ENCODE peak calls at places on chromosomes 4 and X, in five cellular contexts. N, I, W, B and G are unnamed samples.

GRCh38 chr4:153083447-153083921 is 120.8 kb upstream of the TRIM2 start:
- DNase-seq in N (peak), I (peak), W (peak), B (peak), G (peak)

GRCh38 chr4:73251384-73251783 is 7.2 kb downstream of the ANKRD17 start:
- DNase-seq in N (no peak), I (no peak), W (no peak), B (no peak), G (peak)

GRCh38 chr4:43339435-43339834 is 446.9 kb downstream of the GRXCR1 start:
- DNase-seq in N (no peak), I (peak), W (no peak), B (no peak), G (no peak)

GRCh38 chr4:2807571-2807970 is 14.7 kb downstream of the SH3BP2 start:
- DNase-seq in N (no peak), I (no peak), W (no peak), B (no peak), G (no peak)

GRCh38 chrX:68416592-68416991 is 16.7 kb downstream of the OPHN1 start:
- DNase-seq in N (no peak), I (no peak), W (no peak), B (no peak), G (no peak)

GRCh38 chr4:1910643-1911042 is 39.5 kb downstream of the NSD2 start:
- DNase-seq in N (peak), I (peak), W (peak), B (peak), G (peak)

GRCh38 chr4:174545268-174545667 is 23.0 kb upstream of the HPGD start:
- DNase-seq in N (no peak), I (no peak), W (no peak), B (no peak), G (no peak)

GRCh38 chr4:80043534-80043933 is 29.5 kb downstream of the ANTXR2 start:
- DNase-seq in N (no peak), I (peak), W (no peak), B (no peak), G (no peak)

GRCh38 chrX:154408659-154409221 is 314 bp downstream of the DNASE1L1 start:
- DNase-seq in N (no peak), I (no peak), W (no peak), B (no peak), G (no peak)
- H2BK120ac ChIP-seq in N (no peak), I (peak), W (no peak), B (no peak), G (no peak)

GRCh38 chr4:150117629-150118028 is 39.4 kb downstream of the DCLK2 start:
- DNase-seq in N (no peak), I (peak), W (no peak), B (no peak), G (no peak)
- H2BK120ac ChIP-seq in N (no peak), I (peak), W (no peak), B (no peak), G (no peak)

GRCh38 chr4:108833041-108833440 is 70.2 kb upstream of the ETNPPL start:
- DNase-seq in N (no peak), I (peak), W (no peak), B (no peak), G (no peak)

GRCh38 chr4:108829981-108830492 is 67.2 kb upstream of the ETNPPL start:
- DNase-seq in N (no peak), I (no peak), W (no peak), B (no peak), G (no peak)

GRCh38 chr4:108830509-108831244 is 67.8 kb upstream of the ETNPPL start:
- DNase-seq in N (no peak), I (peak), W (no peak), B (no peak), G (peak)

GRCh38 chr4:108834787-108835384 is 72.0 kb upstream of the ETNPPL start:
- DNase-seq in N (peak), I (peak), W (no peak), B (no peak), G (peak)

DNA sequence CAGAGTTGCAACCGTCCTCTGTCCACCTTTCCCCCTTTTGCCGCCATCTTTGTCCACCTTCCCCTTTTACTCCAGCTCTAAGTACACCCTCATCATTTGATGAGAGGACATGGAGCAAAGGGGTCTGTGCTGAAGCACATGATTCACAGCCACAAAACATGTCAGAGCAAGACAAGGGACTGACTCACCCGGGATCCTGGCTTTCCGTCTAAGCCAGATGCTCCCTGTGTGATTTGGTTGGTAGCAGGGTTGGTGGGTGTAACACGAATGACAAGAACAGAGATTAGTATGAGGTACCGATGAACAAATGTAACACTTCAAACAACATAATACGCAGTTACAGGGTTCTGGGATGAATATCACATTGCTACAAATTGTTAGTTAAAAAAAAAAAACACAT is 71.3 kb upstream of the ETNPPL start:
- DNase-seq in N (no peak), I (peak), W (no peak), B (no peak), G (no peak)
- H2BK120ac ChIP-seq in N (no peak), I (peak), W (no peak), B (no peak), G (no peak)

GRCh38 chr4:157806176-157806575 is 366.6 kb downstream of the GASK1B start:
- DNase-seq in N (no peak), I (no peak), W (no peak), B (no peak), G (no peak)

GRCh38 chr4:157808796-157809408 is 363.9 kb downstream of the GASK1B start:
- DNase-seq in N (no peak), I (no peak), W (no peak), B (no peak), G (no peak)

GRCh38 chr4:157804986-157805385 is 367.8 kb downstream of the GASK1B start:
- DNase-seq in N (no peak), I (no peak), W (no peak), B (no peak), G (peak)

GRCh38 chr4:157804169-157804543 is 368.7 kb downstream of the GASK1B start:
- DNase-seq in N (no peak), I (no peak), W (no peak), B (no peak), G (no peak)

DNA sequence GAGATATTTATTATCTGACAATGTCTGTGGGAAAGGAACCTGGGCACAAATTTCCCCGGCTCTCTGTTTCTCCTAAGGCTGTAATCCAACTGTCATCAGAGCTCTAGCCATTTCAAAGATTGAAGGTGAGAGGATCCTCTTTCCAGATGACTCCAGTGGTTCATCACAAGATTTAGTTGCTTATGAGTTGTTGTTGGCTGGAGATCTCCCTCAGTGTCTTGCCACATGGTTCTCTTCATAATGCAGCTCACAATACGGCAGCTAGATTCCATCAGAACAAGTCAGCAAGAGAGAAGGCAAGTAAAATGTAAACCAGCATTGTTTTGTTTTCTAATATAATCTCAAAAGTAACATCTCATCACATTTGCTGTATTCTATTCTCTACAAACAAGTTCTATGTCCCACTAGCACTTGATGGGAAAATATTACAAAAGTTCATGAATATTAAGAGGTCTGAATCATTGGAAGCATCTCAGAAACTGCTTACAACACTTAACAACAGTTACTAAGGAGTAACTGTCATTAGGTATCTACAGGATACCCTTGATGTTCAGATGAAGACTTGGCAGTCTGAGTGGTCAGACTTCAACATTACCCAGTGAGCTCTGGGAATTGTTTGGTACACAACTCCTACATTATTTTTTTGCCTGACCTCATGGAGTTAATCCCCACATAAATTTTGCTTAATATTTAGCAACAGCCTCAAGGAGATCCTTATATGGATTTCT is 369.2 kb downstream of the GASK1B start:
- DNase-seq in N (no peak), I (no peak), W (no peak), B (no peak), G (no peak)
- H2BK120ac ChIP-seq in N (no peak), I (no peak), W (no peak), B (no peak), G (no peak)

GRCh38 chrX:23332101-23332887 is 2.4 kb upstream of the PTCHD1 start:
- DNase-seq in N (no peak), I (no peak), W (peak), B (no peak), G (no peak)

GRCh38 chrX:23334536-23334870 is at the start of gene PTCHD1:
- DNase-seq in N (no peak), I (no peak), W (no peak), B (no peak), G (no peak)

GRCh38 chrX:23331701-23332100 is 2.9 kb upstream of the PTCHD1 start:
- DNase-seq in N (no peak), I (no peak), W (peak), B (no peak), G (peak)

GRCh38 chrX:23333842-23334535 is 660 bp upstream of the PTCHD1 start:
- DNase-seq in N (no peak), I (no peak), W (peak), B (no peak), G (peak)

GRCh38 chrX:23332888-23333821 is 1.5 kb upstream of the PTCHD1 start:
- DNase-seq in N (no peak), I (no peak), W (peak), B (no peak), G (peak)
- H2BK120ac ChIP-seq in N (no peak), I (no peak), W (no peak), B (no peak), G (no peak)

GRCh38 chr4:53906786-53907185 is 157.6 kb downstream of the CHIC2 start:
- DNase-seq in N (no peak), I (peak), W (no peak), B (no peak), G (no peak)
- H2BK120ac ChIP-seq in N (no peak), I (peak), W (no peak), B (no peak), G (no peak)

DNA sequence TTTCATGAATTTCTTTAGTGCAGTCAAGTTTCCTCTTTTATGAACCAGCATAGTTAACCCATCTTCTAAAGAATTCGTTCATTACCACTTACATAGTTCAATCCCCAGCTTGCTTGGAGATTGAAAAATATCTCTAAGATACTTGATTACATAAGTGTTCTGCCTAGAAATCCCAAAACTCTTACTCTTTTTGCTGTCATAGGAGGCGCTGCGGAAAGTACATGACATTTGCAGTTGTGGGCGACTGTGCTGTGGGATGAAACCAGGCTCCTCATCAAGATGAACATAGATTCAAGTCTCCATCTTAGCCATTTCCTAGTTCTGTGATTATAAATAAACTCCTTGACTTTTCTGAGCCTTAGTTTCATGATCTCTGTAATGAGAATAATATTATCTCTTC is 107.1 kb upstream of the SORBS2 start:
- DNase-seq in N (no peak), I (no peak), W (no peak), B (no peak), G (no peak)
- H2BK120ac ChIP-seq in N (no peak), I (no peak), W (no peak), B (no peak), G (no peak)

GRCh38 chrX:153819398-153820083 is 10.8 kb downstream of the PDZD4 start:
- DNase-seq in N (no peak), I (no peak), W (no peak), B (no peak), G (peak)
- H2BK120ac ChIP-seq in N (no peak), I (no peak), W (no peak), B (no peak), G (no peak)

GRCh38 chr4:76585897-76586360 is 150.9 kb downstream of the SHROOM3 start:
- DNase-seq in N (peak), I (no peak), W (peak), B (peak), G (peak)
- H2BK120ac ChIP-seq in N (no peak), I (peak), W (no peak), B (no peak), G (no peak)